ENCODE peak calls at places on chromosomes 13 and 19, in five cellular contexts. One of them, this sample, is unnamed.

GRCh38 chr19:46935066-46935663 is 74.4 kb downstream of the ARHGAP35 start:
- DNase-seq in activated T-helper 2 cell treated with anti-CD3 and anti-CD28 coated beads, Interferon-gamma antibody, Interleukin-2, Interleukin-4, amounts not matched to agents 10 μg/mL and 5 μg/mL and 100 μg/mL, durations not matched to agents 14 hours and 24 hours and 36 hours: no peak
- DNase-seq in stimulated activated CD8-positive, alpha-beta memory T cell treated with anti-CD3 and anti-CD28 coated beads, Interleukin-12 subunit alpha, Interleukin-12 subunit beta, amount 100 ng/mL, for 1 hour: no peak
- DNase-seq in T-helper 9 cell: no peak
- DNase-seq in GM23248: no peak
- DNase-seq in this sample: no peak

GRCh38 chr19:10112895-10113591 is 1.6 kb downstream of the P2RY11 start:
- DNase-seq in GM23248: peak
- DNase-seq in activated T-helper 2 cell treated with anti-CD3 and anti-CD28 coated beads, Interferon-gamma antibody, Interleukin-2, Interleukin-4, amounts not matched to agents 10 μg/mL and 5 μg/mL and 100 μg/mL, durations not matched to agents 14 hours and 24 hours and 36 hours: peak
- DNase-seq in T-helper 9 cell: peak
- DNase-seq in stimulated activated CD8-positive, alpha-beta memory T cell treated with anti-CD3 and anti-CD28 coated beads, Interleukin-12 subunit alpha, Interleukin-12 subunit beta, amount 100 ng/mL, for 1 hour: no peak
- DNase-seq in this sample: peak

GRCh38 chr13:36357692-36358091 is 11.5 kb upstream of the SPART start:
- DNase-seq in stimulated activated CD8-positive, alpha-beta memory T cell treated with anti-CD3 and anti-CD28 coated beads, Interleukin-12 subunit alpha, Interleukin-12 subunit beta, amount 100 ng/mL, for 1 hour: no peak
- DNase-seq in GM23248: peak
- DNase-seq in activated T-helper 2 cell treated with anti-CD3 and anti-CD28 coated beads, Interferon-gamma antibody, Interleukin-2, Interleukin-4, amounts not matched to agents 10 μg/mL and 5 μg/mL and 100 μg/mL, durations not matched to agents 14 hours and 24 hours and 36 hours: no peak
- DNase-seq in T-helper 9 cell: no peak
- DNase-seq in this sample: no peak

GRCh38 chr13:46373623-46374022 is 13.4 kb downstream of the RUBCNL start:
- DNase-seq in T-helper 9 cell: no peak
- DNase-seq in stimulated activated CD8-positive, alpha-beta memory T cell treated with anti-CD3 and anti-CD28 coated beads, Interleukin-12 subunit alpha, Interleukin-12 subunit beta, amount 100 ng/mL, for 1 hour: no peak
- DNase-seq in GM23248: no peak
- DNase-seq in activated T-helper 2 cell treated with anti-CD3 and anti-CD28 coated beads, Interferon-gamma antibody, Interleukin-2, Interleukin-4, amounts not matched to agents 10 μg/mL and 5 μg/mL and 100 μg/mL, durations not matched to agents 14 hours and 24 hours and 36 hours: no peak
- DNase-seq in this sample: peak

GRCh38 chr13:42329239-42329638 is 57.3 kb downstream of the AKAP11 start:
- DNase-seq in T-helper 9 cell: no peak
- DNase-seq in stimulated activated CD8-positive, alpha-beta memory T cell treated with anti-CD3 and anti-CD28 coated beads, Interleukin-12 subunit alpha, Interleukin-12 subunit beta, amount 100 ng/mL, for 1 hour: no peak
- DNase-seq in GM23248: no peak
- DNase-seq in activated T-helper 2 cell treated with anti-CD3 and anti-CD28 coated beads, Interferon-gamma antibody, Interleukin-2, Interleukin-4, amounts not matched to agents 10 μg/mL and 5 μg/mL and 100 μg/mL, durations not matched to agents 14 hours and 24 hours and 36 hours: no peak
- DNase-seq in this sample: no peak

GRCh38 chr19:41226053-41226873 is 7.2 kb downstream of the AXL start:
- DNase-seq in T-helper 9 cell: peak
- DNase-seq in activated T-helper 2 cell treated with anti-CD3 and anti-CD28 coated beads, Interferon-gamma antibody, Interleukin-2, Interleukin-4, amounts not matched to agents 10 μg/mL and 5 μg/mL and 100 μg/mL, durations not matched to agents 14 hours and 24 hours and 36 hours: peak
- DNase-seq in stimulated activated CD8-positive, alpha-beta memory T cell treated with anti-CD3 and anti-CD28 coated beads, Interleukin-12 subunit alpha, Interleukin-12 subunit beta, amount 100 ng/mL, for 1 hour: peak
- DNase-seq in GM23248: peak
- DNase-seq in this sample: peak

GRCh38 chr13:29702912-29703351 is 107.4 kb upstream of the SLC7A1 start:
- DNase-seq in GM23248: peak
- DNase-seq in stimulated activated CD8-positive, alpha-beta memory T cell treated with anti-CD3 and anti-CD28 coated beads, Interleukin-12 subunit alpha, Interleukin-12 subunit beta, amount 100 ng/mL, for 1 hour: no peak
- DNase-seq in T-helper 9 cell: no peak
- DNase-seq in activated T-helper 2 cell treated with anti-CD3 and anti-CD28 coated beads, Interferon-gamma antibody, Interleukin-2, Interleukin-4, amounts not matched to agents 10 μg/mL and 5 μg/mL and 100 μg/mL, durations not matched to agents 14 hours and 24 hours and 36 hours: no peak
- DNase-seq in this sample: peak

GRCh38 chr13:73859841-73860240 is 274.4 kb downstream of the KLF12 start:
- DNase-seq in GM23248: no peak
- DNase-seq in stimulated activated CD8-positive, alpha-beta memory T cell treated with anti-CD3 and anti-CD28 coated beads, Interleukin-12 subunit alpha, Interleukin-12 subunit beta, amount 100 ng/mL, for 1 hour: no peak
- DNase-seq in activated T-helper 2 cell treated with anti-CD3 and anti-CD28 coated beads, Interferon-gamma antibody, Interleukin-2, Interleukin-4, amounts not matched to agents 10 μg/mL and 5 μg/mL and 100 μg/mL, durations not matched to agents 14 hours and 24 hours and 36 hours: no peak
- DNase-seq in T-helper 9 cell: no peak
- DNase-seq in this sample: no peak

GRCh38 chr13:97321101-97321500 is 99.0 kb downstream of the MBNL2 start:
- DNase-seq in stimulated activated CD8-positive, alpha-beta memory T cell treated with anti-CD3 and anti-CD28 coated beads, Interleukin-12 subunit alpha, Interleukin-12 subunit beta, amount 100 ng/mL, for 1 hour: no peak
- DNase-seq in T-helper 9 cell: no peak
- DNase-seq in GM23248: no peak
- DNase-seq in activated T-helper 2 cell treated with anti-CD3 and anti-CD28 coated beads, Interferon-gamma antibody, Interleukin-2, Interleukin-4, amounts not matched to agents 10 μg/mL and 5 μg/mL and 100 μg/mL, durations not matched to agents 14 hours and 24 hours and 36 hours: no peak
- DNase-seq in this sample: no peak

GRCh38 chr13:40442191-40442590 is 224.2 kb downstream of the FOXO1 start:
- DNase-seq in T-helper 9 cell: no peak
- DNase-seq in activated T-helper 2 cell treated with anti-CD3 and anti-CD28 coated beads, Interferon-gamma antibody, Interleukin-2, Interleukin-4, amounts not matched to agents 10 μg/mL and 5 μg/mL and 100 μg/mL, durations not matched to agents 14 hours and 24 hours and 36 hours: no peak
- DNase-seq in GM23248: no peak
- DNase-seq in stimulated activated CD8-positive, alpha-beta memory T cell treated with anti-CD3 and anti-CD28 coated beads, Interleukin-12 subunit alpha, Interleukin-12 subunit beta, amount 100 ng/mL, for 1 hour: no peak
- DNase-seq in this sample: no peak

GRCh38 chr19:15684828-15685227 is 11.9 kb downstream of the CYP4F12 start:
- DNase-seq in stimulated activated CD8-positive, alpha-beta memory T cell treated with anti-CD3 and anti-CD28 coated beads, Interleukin-12 subunit alpha, Interleukin-12 subunit beta, amount 100 ng/mL, for 1 hour: no peak
- DNase-seq in GM23248: no peak
- DNase-seq in activated T-helper 2 cell treated with anti-CD3 and anti-CD28 coated beads, Interferon-gamma antibody, Interleukin-2, Interleukin-4, amounts not matched to agents 10 μg/mL and 5 μg/mL and 100 μg/mL, durations not matched to agents 14 hours and 24 hours and 36 hours: no peak
- DNase-seq in T-helper 9 cell: no peak
- DNase-seq in this sample: no peak

GRCh38 chr19:41226874-41227390 is 7.9 kb downstream of the AXL start:
- DNase-seq in GM23248: no peak
- DNase-seq in stimulated activated CD8-positive, alpha-beta memory T cell treated with anti-CD3 and anti-CD28 coated beads, Interleukin-12 subunit alpha, Interleukin-12 subunit beta, amount 100 ng/mL, for 1 hour: no peak
- DNase-seq in T-helper 9 cell: no peak
- DNase-seq in activated T-helper 2 cell treated with anti-CD3 and anti-CD28 coated beads, Interferon-gamma antibody, Interleukin-2, Interleukin-4, amounts not matched to agents 10 μg/mL and 5 μg/mL and 100 μg/mL, durations not matched to agents 14 hours and 24 hours and 36 hours: no peak
- DNase-seq in this sample: no peak

GRCh38 chr13:39023761-39024160 is 14.1 kb downstream of the PROSER1 start:
- DNase-seq in T-helper 9 cell: no peak
- DNase-seq in GM23248: no peak
- DNase-seq in stimulated activated CD8-positive, alpha-beta memory T cell treated with anti-CD3 and anti-CD28 coated beads, Interleukin-12 subunit alpha, Interleukin-12 subunit beta, amount 100 ng/mL, for 1 hour: no peak
- DNase-seq in activated T-helper 2 cell treated with anti-CD3 and anti-CD28 coated beads, Interferon-gamma antibody, Interleukin-2, Interleukin-4, amounts not matched to agents 10 μg/mL and 5 μg/mL and 100 μg/mL, durations not matched to agents 14 hours and 24 hours and 36 hours: no peak
- DNase-seq in this sample: no peak

GRCh38 chr19:37007587-37008220 is 70.5 kb upstream of the ZNF420 start:
- DNase-seq in stimulated activated CD8-positive, alpha-beta memory T cell treated with anti-CD3 and anti-CD28 coated beads, Interleukin-12 subunit alpha, Interleukin-12 subunit beta, amount 100 ng/mL, for 1 hour: no peak
- DNase-seq in GM23248: peak
- DNase-seq in activated T-helper 2 cell treated with anti-CD3 and anti-CD28 coated beads, Interferon-gamma antibody, Interleukin-2, Interleukin-4, amounts not matched to agents 10 μg/mL and 5 μg/mL and 100 μg/mL, durations not matched to agents 14 hours and 24 hours and 36 hours: peak
- DNase-seq in T-helper 9 cell: peak
- DNase-seq in this sample: no peak

GRCh38 chr19:49690656-49691242 is at the start of gene CPT1C:
- DNase-seq in T-helper 9 cell: peak
- DNase-seq in activated T-helper 2 cell treated with anti-CD3 and anti-CD28 coated beads, Interferon-gamma antibody, Interleukin-2, Interleukin-4, amounts not matched to agents 10 μg/mL and 5 μg/mL and 100 μg/mL, durations not matched to agents 14 hours and 24 hours and 36 hours: peak
- DNase-seq in stimulated activated CD8-positive, alpha-beta memory T cell treated with anti-CD3 and anti-CD28 coated beads, Interleukin-12 subunit alpha, Interleukin-12 subunit beta, amount 100 ng/mL, for 1 hour: peak
- DNase-seq in GM23248: peak
- DNase-seq in this sample: peak